ENCODE peak calls at places on chromosome 18, in eight cellular contexts. One of them, this sample, is unnamed.

GRCh38 chr18:74499633-74500032 is 3.5 kb downstream of the CNDP2 start:
- DNase-seq in NCI-H460: no peak
- DNase-seq in renal cortical epithelial cell: peak; percentile 64
- DNase-seq in activated T-cell treated with anti-CD3 and anti-CD28 coated beads, Interleukin-2, amount 50 U/mL, for 24 hours: peak; percentile 51
- DNase-seq in fibroblast of the aortic adventitia: peak; percentile 56
- DNase-seq in GM19239: peak; percentile 66
- DNase-seq in activated naive CD4-positive, alpha-beta T cell treated with anti-CD3 and anti-CD28 coated beads for 36 hours: peak; percentile 66
- DNase-seq in stimulated activated CD4-positive, alpha-beta T cell treated with anti-CD3 and anti-CD28 coated beads, TNF-alpha, amount 100 ng/mL, for 1 hour: no peak
- DNase-seq in this sample: no peak

GRCh38 chr18:62937065-62937464 is 221.7 kb downstream of the PHLPP1 start:
- DNase-seq in NCI-H460: no peak
- DNase-seq in GM19239: no peak
- DNase-seq in fibroblast of the aortic adventitia: peak; percentile 49
- DNase-seq in activated naive CD4-positive, alpha-beta T cell treated with anti-CD3 and anti-CD28 coated beads for 36 hours: no peak
- DNase-seq in stimulated activated CD4-positive, alpha-beta T cell treated with anti-CD3 and anti-CD28 coated beads, TNF-alpha, amount 100 ng/mL, for 1 hour: no peak
- DNase-seq in activated T-cell treated with anti-CD3 and anti-CD28 coated beads, Interleukin-2, amount 50 U/mL, for 24 hours: no peak
- DNase-seq in renal cortical epithelial cell: no peak
- DNase-seq in this sample: no peak

GRCh38 chr18:62445386-62445917 is 77.4 kb upstream of the ZCCHC2 start:
- DNase-seq in stimulated activated CD4-positive, alpha-beta T cell treated with anti-CD3 and anti-CD28 coated beads, TNF-alpha, amount 100 ng/mL, for 1 hour: no peak
- DNase-seq in fibroblast of the aortic adventitia: no peak
- DNase-seq in activated T-cell treated with anti-CD3 and anti-CD28 coated beads, Interleukin-2, amount 50 U/mL, for 24 hours: no peak
- DNase-seq in GM19239: no peak
- DNase-seq in NCI-H460: no peak
- DNase-seq in renal cortical epithelial cell: peak; percentile 71
- DNase-seq in activated naive CD4-positive, alpha-beta T cell treated with anti-CD3 and anti-CD28 coated beads for 36 hours: peak; percentile 18
- DNase-seq in this sample: no peak

GRCh38 chr18:78589916-78590437 is 389.6 kb upstream of the SALL3 start:
- DNase-seq in renal cortical epithelial cell: no peak
- DNase-seq in GM19239: no peak
- DNase-seq in activated naive CD4-positive, alpha-beta T cell treated with anti-CD3 and anti-CD28 coated beads for 36 hours: no peak
- DNase-seq in NCI-H460: no peak
- DNase-seq in fibroblast of the aortic adventitia: no peak
- DNase-seq in stimulated activated CD4-positive, alpha-beta T cell treated with anti-CD3 and anti-CD28 coated beads, TNF-alpha, amount 100 ng/mL, for 1 hour: no peak
- DNase-seq in activated T-cell treated with anti-CD3 and anti-CD28 coated beads, Interleukin-2, amount 50 U/mL, for 24 hours: no peak
- DNase-seq in this sample: no peak

GRCh38 chr18:78890388-78890787 is 89.2 kb upstream of the SALL3 start:
- DNase-seq in activated T-cell treated with anti-CD3 and anti-CD28 coated beads, Interleukin-2, amount 50 U/mL, for 24 hours: no peak
- DNase-seq in activated naive CD4-positive, alpha-beta T cell treated with anti-CD3 and anti-CD28 coated beads for 36 hours: no peak
- DNase-seq in NCI-H460: no peak
- DNase-seq in stimulated activated CD4-positive, alpha-beta T cell treated with anti-CD3 and anti-CD28 coated beads, TNF-alpha, amount 100 ng/mL, for 1 hour: no peak
- DNase-seq in renal cortical epithelial cell: no peak
- DNase-seq in fibroblast of the aortic adventitia: no peak
- DNase-seq in GM19239: no peak
- DNase-seq in this sample: no peak

GRCh38 chr18:23317975-23318675 is 135.0 kb upstream of the RIOK3 start:
- DNase-seq in activated T-cell treated with anti-CD3 and anti-CD28 coated beads, Interleukin-2, amount 50 U/mL, for 24 hours: no peak
- DNase-seq in renal cortical epithelial cell: peak; percentile 59
- DNase-seq in fibroblast of the aortic adventitia: peak; percentile 66
- DNase-seq in stimulated activated CD4-positive, alpha-beta T cell treated with anti-CD3 and anti-CD28 coated beads, TNF-alpha, amount 100 ng/mL, for 1 hour: no peak
- DNase-seq in NCI-H460: no peak
- DNase-seq in activated naive CD4-positive, alpha-beta T cell treated with anti-CD3 and anti-CD28 coated beads for 36 hours: no peak
- DNase-seq in GM19239: no peak
- DNase-seq in this sample: no peak

GRCh38 chr18:44786697-44787096 is 106.0 kb downstream of the SETBP1 start:
- DNase-seq in GM19239: peak; percentile 37
- DNase-seq in stimulated activated CD4-positive, alpha-beta T cell treated with anti-CD3 and anti-CD28 coated beads, TNF-alpha, amount 100 ng/mL, for 1 hour: no peak
- DNase-seq in fibroblast of the aortic adventitia: no peak
- DNase-seq in renal cortical epithelial cell: no peak
- DNase-seq in NCI-H460: no peak
- DNase-seq in activated T-cell treated with anti-CD3 and anti-CD28 coated beads, Interleukin-2, amount 50 U/mL, for 24 hours: no peak
- DNase-seq in activated naive CD4-positive, alpha-beta T cell treated with anti-CD3 and anti-CD28 coated beads for 36 hours: no peak
- DNase-seq in this sample: no peak

GRCh38 chr18:28176933-28177827 is at the start of gene CDH2:
- DNase-seq in NCI-H460: no peak
- DNase-seq in activated naive CD4-positive, alpha-beta T cell treated with anti-CD3 and anti-CD28 coated beads for 36 hours: peak; percentile 20
- DNase-seq in activated T-cell treated with anti-CD3 and anti-CD28 coated beads, Interleukin-2, amount 50 U/mL, for 24 hours: peak; percentile 43
- DNase-seq in stimulated activated CD4-positive, alpha-beta T cell treated with anti-CD3 and anti-CD28 coated beads, TNF-alpha, amount 100 ng/mL, for 1 hour: no peak
- DNase-seq in renal cortical epithelial cell: peak; percentile 78
- DNase-seq in GM19239: no peak
- DNase-seq in fibroblast of the aortic adventitia: peak; percentile 85
- DNase-seq in this sample: peak; percentile 66

GRCh38 chr18:10195529-10195928 is 258.9 kb upstream of the APCDD1 start:
- DNase-seq in GM19239: no peak
- DNase-seq in activated naive CD4-positive, alpha-beta T cell treated with anti-CD3 and anti-CD28 coated beads for 36 hours: no peak
- DNase-seq in fibroblast of the aortic adventitia: no peak
- DNase-seq in renal cortical epithelial cell: no peak
- DNase-seq in NCI-H460: no peak
- DNase-seq in stimulated activated CD4-positive, alpha-beta T cell treated with anti-CD3 and anti-CD28 coated beads, TNF-alpha, amount 100 ng/mL, for 1 hour: no peak
- DNase-seq in activated T-cell treated with anti-CD3 and anti-CD28 coated beads, Interleukin-2, amount 50 U/mL, for 24 hours: no peak
- DNase-seq in this sample: no peak

GRCh38 chr18:9804517-9805104 is 81.2 kb upstream of the TXNDC2 start:
- DNase-seq in fibroblast of the aortic adventitia: no peak
- DNase-seq in NCI-H460: no peak
- DNase-seq in activated T-cell treated with anti-CD3 and anti-CD28 coated beads, Interleukin-2, amount 50 U/mL, for 24 hours: no peak
- DNase-seq in GM19239: no peak
- DNase-seq in activated naive CD4-positive, alpha-beta T cell treated with anti-CD3 and anti-CD28 coated beads for 36 hours: no peak
- DNase-seq in renal cortical epithelial cell: no peak
- DNase-seq in stimulated activated CD4-positive, alpha-beta T cell treated with anti-CD3 and anti-CD28 coated beads, TNF-alpha, amount 100 ng/mL, for 1 hour: no peak
- DNase-seq in this sample: no peak